ENCODE peak calls at places on chromosomes 5 and 9, in five cellular contexts. C is BE2C, R is GM12878, G is dorsolateral prefrontal cortex, O is MM.1S. F is an unnamed sample.

GRCh38 chr5:148903587-148903986 is 77.2 kb downstream of the ADRB2 start:
- DNase-seq in C (no peak), R (no peak), G (no peak), O (no peak), F (no peak)

GRCh38 chr9:38346811-38347735 is 45.4 kb upstream of the ALDH1B1 start:
- DNase-seq in C (no peak), R (no peak), G (no peak), O (no peak), F (no peak)

GRCh38 chr5:140242099-140242498 is 60.8 kb downstream of the PFDN1 start:
- DNase-seq in C (no peak), R (no peak), G (no peak), O (no peak), F (no peak)

GRCh38 chr5:1322036-1322903 is 22.6 kb downstream of the CLPTM1L start:
- DNase-seq in C (no peak), R (no peak), G (no peak), O (no peak), F (no peak)

GRCh38 chr9:74025402-74025894 is 471.7 kb upstream of the RORB start:
- DNase-seq in C (no peak), R (no peak), G (no peak), O (no peak), F (peak; percentile 42)

GRCh38 chr9:86684148-86684547 is 263.2 kb downstream of the GAS1 start:
- DNase-seq in C (no peak), R (no peak), G (no peak), O (no peak), F (no peak)

GRCh38 chr9:87615547-87616148 is 110.3 kb upstream of the CTSL start:
- DNase-seq in C (no peak), R (no peak), G (no peak), O (no peak), F (no peak)

GRCh38 chr9:16960084-16960483 is 89.6 kb upstream of the BNC2 start:
- DNase-seq in C (no peak), R (no peak), G (no peak), O (no peak), F (peak; percentile 65)

GRCh38 chr5:3659907-3660306 is 64.3 kb downstream of the IRX1 start:
- DNase-seq in C (no peak), R (no peak), G (no peak), O (no peak), F (no peak)

GRCh38 chr5:81212211-81212687 is 20.9 kb upstream of the CKMT2 start:
- DNase-seq in C (no peak), R (peak; percentile 51), G (no peak), O (no peak), F (no peak)

GRCh38 chr9:117555964-117556629 is 141.2 kb upstream of the ASTN2 start:
- DNase-seq in C (peak; percentile 83), R (peak; percentile 7), G (peak; percentile 65), O (peak; percentile 52), F (peak; percentile 6)

GRCh38 chr9:3527653-3527960 is 1.8 kb upstream of the RFX3 start:
- DNase-seq in C (no peak), R (no peak), G (no peak), O (no peak), F (no peak)

GRCh38 chr9:93653762-93654161 is 77.4 kb downstream of the PHF2 start:
- DNase-seq in C (no peak), R (no peak), G (no peak), O (no peak), F (no peak)

GRCh38 chr5:33579163-33579562 is 138.4 kb downstream of the TARS1 start:
- DNase-seq in C (no peak), R (no peak), G (no peak), O (no peak), F (no peak)

GRCh38 chr5:33582417-33582816 is 141.7 kb downstream of the TARS1 start:
- DNase-seq in C (no peak), R (no peak), G (no peak), O (no peak), F (no peak)

GRCh38 chr5:33576726-33577620 is 136.2 kb downstream of the TARS1 start:
- DNase-seq in C (no peak), R (no peak), G (no peak), O (no peak), F (no peak)

GRCh38 chr5:33583332-33583731 is 142.6 kb downstream of the TARS1 start:
- DNase-seq in C (no peak), R (no peak), G (no peak), O (no peak), F (no peak)

GRCh38 chr5:33579789-33580188 is 139.0 kb downstream of the TARS1 start:
- DNase-seq in C (no peak), R (no peak), G (no peak), O (no peak), F (no peak)
- TF ChIP-seq CTCF in C (no peak), R (no peak), G (no peak), O (no peak), F (no peak)

DNA sequence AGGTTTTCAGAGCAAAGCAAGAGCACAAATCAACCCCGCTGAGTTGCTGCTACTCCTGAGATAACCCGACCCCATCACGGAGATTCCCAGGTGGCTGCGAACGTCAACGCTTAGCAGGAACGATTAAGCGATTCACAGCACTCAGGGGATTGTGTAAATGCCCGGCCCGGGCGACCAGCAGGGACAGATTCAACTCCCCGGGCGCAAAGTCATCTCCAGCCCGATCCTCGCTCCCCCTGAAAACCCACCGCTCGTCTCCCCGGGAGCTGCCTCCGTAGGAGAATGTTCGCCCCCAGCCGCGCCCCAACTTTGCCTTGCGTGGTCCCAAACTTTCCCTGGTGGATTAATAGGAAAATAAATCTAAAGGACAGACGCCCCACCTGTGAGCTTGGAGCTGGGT is 685 bp downstream of the SLC24A2 start:
- DNase-seq in C (no peak), R (no peak), G (peak; percentile 39), O (no peak), F (no peak)
- H3K4me3 ChIP-seq in C (no peak overlapping the region), R (no peak overlapping the region), G (peak overlapping the region; percentile 81), O (no peak overlapping the region), F (no peak overlapping the region)

DNA sequence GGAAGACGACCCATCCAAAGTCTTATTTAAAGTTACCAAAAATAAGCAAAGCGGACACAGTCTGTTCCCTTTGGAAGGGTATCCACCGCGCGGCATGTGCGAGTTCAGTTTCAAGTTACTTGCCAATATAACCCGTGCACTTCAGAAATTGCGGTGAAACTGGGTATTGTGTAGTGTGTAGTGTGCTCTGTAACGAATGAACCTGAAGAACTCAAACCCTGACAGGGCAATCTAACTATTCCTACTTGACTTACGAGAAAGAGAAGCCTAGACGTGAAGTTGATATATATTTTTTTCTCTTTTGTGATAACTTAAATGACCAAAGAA is 1.5 kb downstream of the MAN2A1 start:
- DNase-seq in C (no peak), R (no peak), G (no peak), O (no peak), F (no peak)
- TF ChIP-seq CTCF in C (no peak), R (no peak), G (peak; percentile 8), O (no peak), F (no peak)

DNA sequence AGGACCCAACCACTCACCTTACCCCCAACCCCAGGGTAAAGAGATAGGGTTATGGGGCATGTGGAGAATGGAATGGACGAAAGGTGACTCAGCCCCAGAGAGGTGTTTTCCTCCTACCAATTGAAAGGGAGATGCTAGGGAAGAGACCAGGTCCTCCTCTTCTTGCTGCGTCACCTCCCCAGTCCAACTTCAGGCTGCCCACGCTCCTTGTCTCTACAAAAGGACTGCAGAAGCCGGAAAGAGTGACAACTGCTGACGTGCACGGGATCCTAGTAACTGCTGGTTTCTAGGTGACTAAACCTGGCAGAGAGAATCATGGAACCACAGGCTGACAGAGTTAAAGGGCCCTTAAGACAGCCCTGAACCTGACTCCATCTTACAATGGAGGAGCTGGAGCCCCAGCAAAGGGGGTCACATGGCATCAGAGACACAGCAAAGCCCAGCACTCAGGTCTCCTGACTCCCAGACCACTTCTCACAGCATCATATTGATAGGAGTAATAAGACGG is 2.2 kb downstream of the GPX3 start:
- DNase-seq in C (no peak), R (no peak), G (peak; percentile 65), O (no peak), F (no peak)
- H3K4me3 ChIP-seq in C (no peak overlapping the region), R (no peak overlapping the region), G (no peak overlapping the region), O (no peak overlapping the region), F (no peak overlapping the region)

GRCh38 chr9:21060919-21061561 is 16.7 kb downstream of the IFNB1 start:
- DNase-seq in C (no peak), R (peak; percentile 12), G (no peak), O (peak; percentile 26), F (peak; percentile 80)
- TF ChIP-seq CTCF in C (no peak), R (no peak), G (no peak), O (no peak), F (peak; percentile 25)

GRCh38 chr5:31698667-31699066 is 59.7 kb downstream of the PDZD2 start:
- DNase-seq in C (no peak), R (no peak), G (no peak), O (no peak), F (no peak)

GRCh38 chr5:31706186-31706585 is 67.3 kb downstream of the PDZD2 start:
- DNase-seq in C (no peak), R (no peak), G (no peak), O (no peak), F (no peak)

GRCh38 chr5:31701642-31702041 is 62.7 kb downstream of the PDZD2 start:
- DNase-seq in C (peak; percentile 77), R (no peak), G (no peak), O (no peak), F (no peak)

GRCh38 chr5:31703757-31704156 is 64.8 kb downstream of the PDZD2 start:
- DNase-seq in C (no peak), R (no peak), G (no peak), O (no peak), F (no peak)

GRCh38 chr5:31702709-31703108 is 63.8 kb downstream of the PDZD2 start:
- DNase-seq in C (no peak), R (no peak), G (no peak), O (no peak), F (no peak)
- H3K4me3 ChIP-seq in C (no peak overlapping the region), R (no peak overlapping the region), G (no peak overlapping the region), O (no peak overlapping the region), F (no peak overlapping the region)